ENCODE peak calls at places on chromosomes 13 and 19, in ten cellular contexts. T is activated gamma-delta T cell treated with anti-CD3 and anti-CD28 coated beads, Interleukin-2, amount 50 U/mL, for 16 hours; O is NCI-H82; N is mesothelial cell of epicardium; Z is T-helper 9 cell; M is DMS79; Y is mesendoderm; A is NCI-H748 treated with DMSO at 0.1 percent for 48 hours; C is activated CD4-positive, alpha-beta T cell treated with anti-CD3 and anti-CD28 coated beads, Interleukin-2, amount 50 U/mL, for 48 hours; E is lower lobe of right lung. W is an unnamed sample.

GRCh38 chr19:38869836-38870607 is 8.1 kb downstream of the RINL start:
- DNase-seq in T (peak), O (peak), N (peak), Z (peak), M (no peak), Y (peak), A (no peak), C (peak), E (peak), W (peak)

GRCh38 chr13:50124536-50125305 is 109.5 kb downstream of the KCNRG start:
- DNase-seq in T (peak), O (peak), N (peak), Z (peak), M (no peak), Y (peak), A (no peak), C (peak), E (peak), W (peak)

GRCh38 chr13:48888613-48889012 is 87.1 kb upstream of the FNDC3A start:
- DNase-seq in T (no peak), O (no peak), N (no peak), Z (no peak), M (no peak), Y (no peak), A (no peak), C (no peak), E (no peak), W (no peak)

GRCh38 chr13:41956272-41956671 is 4.6 kb downstream of the VWA8 start:
- DNase-seq in T (no peak), O (no peak), N (no peak), Z (no peak), M (no peak), Y (no peak), A (no peak), C (no peak), E (no peak), W (no peak)

GRCh38 chr19:7083076-7083956 is 13.8 kb downstream of the ZNF557 start:
- DNase-seq in T (no peak), O (peak), N (no peak), Z (no peak), M (no peak), Y (peak), A (no peak), C (no peak), E (no peak), W (peak)

GRCh38 chr19:45824041-45824471 is 8.9 kb upstream of the RSPH6A start:
- DNase-seq in T (no peak), O (no peak), N (no peak), Z (no peak), M (peak), Y (no peak), A (no peak), C (no peak), E (no peak), W (no peak)

GRCh38 chr19:50173144-50173543 is 10.1 kb upstream of the IZUMO2 start:
- DNase-seq in T (no peak), O (no peak), N (no peak), Z (no peak), M (no peak), Y (peak), A (no peak), C (no peak), E (no peak), W (no peak)

GRCh38 chr19:10712041-10712440 is 5.8 kb upstream of the DNM2 start:
- DNase-seq in T (no peak), O (peak), N (no peak), Z (no peak), M (no peak), Y (peak), A (no peak), C (no peak), E (no peak), W (no peak)

GRCh38 chr13:27973291-27973690 is 4.2 kb upstream of the CDX2 start:
- DNase-seq in T (no peak), O (no peak), N (no peak), Z (no peak), M (no peak), Y (no peak), A (no peak), C (no peak), E (no peak), W (no peak)

GRCh38 chr13:62278271-62278670 is 862.6 kb upstream of the PCDH20 start:
- DNase-seq in T (no peak), O (peak), N (no peak), Z (no peak), M (no peak), Y (no peak), A (no peak), C (no peak), E (no peak), W (no peak)

GRCh38 chr13:113047587-113047986 is 58.0 kb upstream of the F7 start:
- DNase-seq in T (no peak), O (no peak), N (no peak), Z (no peak), M (no peak), Y (no peak), A (no peak), C (no peak), E (peak), W (no peak)

GRCh38 chr13:45370922-45371406 is 30.0 kb upstream of the TPT1 start:
- DNase-seq in T (peak), O (no peak), N (peak), Z (peak), M (no peak), Y (peak), A (peak), C (peak), E (peak), W (peak)

GRCh38 chr13:77565635-77566034 is 30.1 kb downstream of the SCEL start:
- DNase-seq in T (no peak), O (peak), N (no peak), Z (no peak), M (no peak), Y (peak), A (peak), C (no peak), E (no peak), W (no peak)

GRCh38 chr13:56888455-56888854 is 252.3 kb upstream of the PRR20A start:
- DNase-seq in T (no peak), O (no peak), N (no peak), Z (no peak), M (no peak), Y (no peak), A (no peak), C (no peak), E (no peak), W (no peak)

GRCh38 chr19:18290250-18291018 is 9.0 kb upstream of the JUND start:
- DNase-seq in T (peak), O (no peak), N (no peak), Z (peak), M (no peak), Y (no peak), A (no peak), C (peak), E (no peak), W (peak)

GRCh38 chr19:23404676-23405075 is 9.4 kb upstream of the ZNF91 start:
- DNase-seq in T (no peak), O (no peak), N (no peak), Z (no peak), M (no peak), Y (no peak), A (no peak), C (no peak), E (no peak), W (no peak)

GRCh38 chr13:114062754-114063153 is 69.7 kb downstream of the RASA3 start:
- DNase-seq in T (no peak), O (no peak), N (no peak), Z (no peak), M (no peak), Y (no peak), A (no peak), C (no peak), E (no peak), W (no peak)

GRCh38 chr13:35961002-35961401 is 170.2 kb downstream of the DCLK1 start:
- DNase-seq in T (no peak), O (no peak), N (no peak), Z (no peak), M (no peak), Y (no peak), A (no peak), C (no peak), E (no peak), W (no peak)

GRCh38 chr19:13965377-13965896 is 13.1 kb downstream of the DCAF15 start:
- DNase-seq in T (no peak), O (no peak), N (no peak), Z (no peak), M (no peak), Y (no peak), A (no peak), C (no peak), E (no peak), W (no peak)

GRCh38 chr13:24068472-24068871 is 92.0 kb upstream of the SPATA13 start:
- DNase-seq in T (no peak), O (no peak), N (no peak), Z (no peak), M (no peak), Y (no peak), A (no peak), C (no peak), E (no peak), W (no peak)

GRCh38 chr13:32228330-32229041 is 86.7 kb downstream of the ZAR1L start:
- DNase-seq in T (no peak), O (peak), N (no peak), Z (no peak), M (no peak), Y (peak), A (peak), C (no peak), E (no peak), W (no peak)

GRCh38 chr19:38736413-38737280 is 7.6 kb downstream of the CAPN12 start:
- DNase-seq in T (peak), O (peak), N (no peak), Z (peak), M (peak), Y (peak), A (peak), C (peak), E (peak), W (peak)

GRCh38 chr19:58053480-58054156 is 5.5 kb upstream of the ZNF135 start:
- DNase-seq in T (no peak), O (no peak), N (no peak), Z (no peak), M (no peak), Y (no peak), A (no peak), C (no peak), E (no peak), W (no peak)

GRCh38 chr13:71754407-71754974 is 112.5 kb downstream of the DACH1 start:
- DNase-seq in T (no peak), O (peak), N (no peak), Z (no peak), M (no peak), Y (no peak), A (no peak), C (no peak), E (no peak), W (no peak)

GRCh38 chr19:32652893-32653625 is 21.9 kb downstream of the ANKRD27 start:
- DNase-seq in T (no peak), O (no peak), N (no peak), Z (no peak), M (peak), Y (no peak), A (no peak), C (no peak), E (peak), W (no peak)

GRCh38 chr19:19050104-19050503 is 13.7 kb upstream of the SLC25A42 start:
- DNase-seq in T (no peak), O (no peak), N (no peak), Z (no peak), M (no peak), Y (no peak), A (no peak), C (no peak), E (no peak), W (no peak)

GRCh38 chr13:40120781-40121180 is 465.3 kb downstream of the COG6 start:
- DNase-seq in T (no peak), O (no peak), N (no peak), Z (no peak), M (no peak), Y (no peak), A (no peak), C (no peak), E (no peak), W (no peak)

GRCh38 chr13:96617528-96617927 is 376.7 kb downstream of the OXGR1 start:
- DNase-seq in T (no peak), O (no peak), N (no peak), Z (no peak), M (no peak), Y (no peak), A (no peak), C (no peak), E (no peak), W (no peak)

GRCh38 chr19:18225702-18226468 is at the start of gene PDE4C:
- DNase-seq in T (no peak), O (peak), N (no peak), Z (no peak), M (no peak), Y (no peak), A (no peak), C (no peak), E (no peak), W (no peak)

GRCh38 chr19:30116984-30117555 is 175.0 kb downstream of the URI1 start:
- DNase-seq in T (no peak), O (peak), N (no peak), Z (no peak), M (no peak), Y (peak), A (no peak), C (no peak), E (no peak), W (no peak)

W was measured in naive thymus-derived CD4-positive, alpha-beta T cell.